ENCODE peak calls at places on chromosomes 7 and 10, in ten cellular contexts. D, U, I, H, R, S, C, A, W and E are unnamed samples.

GRCh38 chr7:34165927-34166550 is 260.7 kb downstream of the BMPER start:
- DNase-seq in D (no peak), C (peak; percentile 51), S (no peak), H (peak; percentile 75), A (peak; percentile 33), W (no peak), R (no peak), U (no peak), I (no peak), E (no peak)

GRCh38 chr10:46245381-46245900 is 41.4 kb upstream of the ANTXRL start:
- DNase-seq in H (no peak), I (peak; percentile 10), W (no peak), U (no peak), C (no peak), R (no peak), A (no peak), S (no peak), D (no peak), E (no peak)

GRCh38 chr10:21675157-21675796 is 141.2 kb downstream of the MLLT10 start:
- DNase-seq in A (peak; percentile 13), I (no peak), C (peak; percentile 42), U (peak; percentile 16), H (peak; percentile 53), R (peak; percentile 79), W (no peak), S (peak; percentile 20), D (no peak), E (no peak)

GRCh38 chr7:120054376-120055100 is 218.4 kb upstream of the KCND2 start:
- DNase-seq in H (no peak), R (no peak), U (no peak), W (no peak), A (no peak), S (no peak), D (no peak), C (peak; percentile 89), I (no peak), E (no peak)

GRCh38 chr7:29113384-29114102 is 32.8 kb downstream of the CPVL start:
- DNase-seq in W (no peak), U (no peak), D (no peak), I (no peak), H (peak; percentile 32), R (peak; percentile 81), C (peak; percentile 73), S (no peak), A (peak; percentile 91), E (peak; percentile 11)

GRCh38 chr7:36406156-36406555 is 16.5 kb downstream of the ANLN start:
- DNase-seq in W (no peak), I (no peak), A (no peak), D (no peak), R (peak; percentile 59), C (no peak), U (no peak), H (peak; percentile 55), S (no peak), E (no peak)

GRCh38 chr7:80785961-80786360 is 132.9 kb downstream of the SEMA3C start:
- DNase-seq in D (no peak), R (no peak), U (no peak), C (no peak), A (no peak), W (no peak), S (no peak), I (no peak), H (peak; percentile 71), E (no peak)

GRCh38 chr7:27677912-27678612 is 15.4 kb upstream of the HIBADH start:
- DNase-seq in I (no peak), A (peak; percentile 96), U (no peak), W (no peak), R (no peak), C (peak; percentile 96), D (no peak), H (peak; percentile 93), S (no peak), E (peak; percentile 95)

DNA sequence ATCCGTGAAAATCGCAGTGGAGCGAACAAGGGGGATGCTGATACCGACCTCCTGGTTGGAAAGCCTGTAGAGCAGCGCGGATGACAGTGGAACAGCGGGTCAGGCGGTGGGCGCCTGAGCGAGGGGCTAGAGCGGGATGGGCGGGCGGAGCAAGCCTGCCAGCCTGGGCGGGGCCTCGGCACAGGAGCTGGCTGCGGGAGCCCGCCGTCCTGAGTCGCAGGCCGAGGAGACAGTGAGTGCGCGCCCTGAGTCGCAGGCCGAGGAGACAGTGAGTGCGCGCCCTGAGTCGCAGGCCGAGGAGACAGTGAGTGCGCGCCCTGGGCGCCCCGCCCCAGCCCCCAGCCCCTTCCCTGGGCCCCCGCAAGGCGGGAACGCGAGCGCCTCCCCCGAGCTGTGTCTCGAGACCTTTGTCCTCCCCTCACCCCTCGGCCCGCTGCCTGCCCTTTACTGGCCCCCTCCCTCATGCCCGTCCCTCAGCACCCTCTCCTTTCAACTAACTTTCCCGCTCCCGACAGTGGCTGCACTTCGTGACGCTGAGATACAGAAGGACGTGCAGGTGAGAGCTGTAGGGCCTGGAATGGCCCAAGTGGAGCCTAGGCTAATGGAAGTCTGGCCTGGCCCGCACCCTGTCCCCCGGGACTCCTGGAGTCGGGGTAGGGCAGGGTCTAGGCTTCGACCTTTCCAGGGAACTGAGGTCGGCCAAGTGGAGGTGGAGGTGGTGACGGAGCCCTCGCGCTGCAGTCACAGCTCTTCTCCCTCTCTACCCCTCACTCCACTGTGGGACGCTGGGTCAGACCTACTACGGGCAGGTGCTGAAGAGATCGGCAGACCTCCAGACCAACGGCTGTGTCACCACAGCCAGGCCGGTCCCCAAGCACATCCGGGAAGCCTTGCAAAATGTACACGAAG is at the start of gene AS3MT:
- DNase-seq in U (no peak), H (peak; percentile 45), D (no peak), S (peak; percentile 63), A (no peak), I (peak; percentile 31), R (peak; percentile 89), W (no peak), C (no peak), E (no peak)
- H3K4me3 ChIP-seq in U (no peak within 1 kb of the TSS), H (peak within 1 kb of the TSS; percentile 48), D (peak within 1 kb of the TSS; percentile 64), S (peak within 1 kb of the TSS; percentile 49), A (peak within 1 kb of the TSS; percentile 43), I (peak within 1 kb of the TSS; percentile 16), R (peak within 1 kb of the TSS; percentile 83), W (no peak within 1 kb of the TSS), C (peak within 1 kb of the TSS; percentile 33), E (peak within 1 kb of the TSS; percentile 43)

DNA sequence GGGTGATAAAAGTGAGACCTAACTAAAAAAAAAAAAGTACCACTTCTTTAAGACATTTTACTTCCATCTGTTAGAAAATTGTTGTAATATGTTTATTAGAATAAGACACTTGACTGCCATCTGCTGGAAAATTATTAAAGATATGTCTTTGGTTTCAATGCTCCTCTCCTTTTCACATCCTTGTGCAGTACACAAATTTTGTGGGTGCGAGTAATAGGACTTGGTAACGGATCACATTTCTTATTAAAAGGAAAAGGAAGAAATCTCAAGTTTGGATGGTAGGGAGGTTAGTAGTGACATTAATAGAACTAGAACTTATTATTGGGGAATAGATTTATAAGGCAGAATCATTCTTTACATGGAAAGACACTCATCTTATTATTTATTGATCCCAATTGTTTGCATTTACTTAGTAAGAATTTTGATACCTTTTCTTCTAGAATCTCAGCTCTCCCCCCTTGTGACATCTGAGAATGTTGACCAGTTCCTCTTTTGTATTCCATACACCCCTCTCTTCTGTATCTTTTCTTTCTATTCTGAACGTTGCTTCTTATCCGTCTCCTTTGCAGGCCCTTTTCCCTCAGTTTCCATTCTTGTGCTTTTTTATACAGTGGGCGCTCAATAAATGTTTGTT is 43.0 kb upstream of the RPA3 start:
- DNase-seq in W (no peak), D (no peak), U (peak; percentile 51), S (no peak), R (no peak), H (peak; percentile 65), C (peak; percentile 61), A (peak; percentile 50), I (no peak), E (peak; percentile 35)
- H3K4me3 ChIP-seq in W (no peak overlapping the region), D (peak overlapping the region; percentile 52), U (peak overlapping the region; percentile 59), S (no peak overlapping the region), R (no peak overlapping the region), H (no peak overlapping the region), C (peak overlapping the region; percentile 30), A (no peak overlapping the region), I (no peak overlapping the region), E (no peak overlapping the region)

GRCh38 chr10:24207781-24208611 is 942 bp upstream of the KIAA1217 start:
- DNase-seq in S (peak; percentile 48), U (no peak), H (peak; percentile 8), A (no peak), C (peak; percentile 24), R (peak; percentile 47), D (no peak), W (peak; percentile 33), I (peak; percentile 34), E (no peak)

GRCh38 chr10:24209421-24209770 is 458 bp downstream of the KIAA1217 start:
- DNase-seq in I (no peak), H (peak; percentile 60), C (peak; percentile 91), D (no peak), U (no peak), A (peak; percentile 70), R (peak; percentile 51), S (no peak), W (no peak), E (peak; percentile 15)

GRCh38 chr10:24208661-24209420 is at the start of gene KIAA1217:
- DNase-seq in W (peak; percentile 36), H (peak; percentile 46), A (peak; percentile 28), I (peak; percentile 73), D (no peak), C (peak; percentile 17), S (peak; percentile 70), R (peak; percentile 89), U (no peak), E (peak; percentile 14)

GRCh38 chr10:24206926-24207701 is 1.8 kb upstream of the KIAA1217 start:
- DNase-seq in I (no peak), R (peak; percentile 52), S (no peak), D (no peak), W (no peak), A (no peak), U (no peak), H (no peak), C (no peak), E (no peak)

GRCh38 chr10:24209946-24210491 is 1.1 kb downstream of the KIAA1217 start:
- DNase-seq in C (peak; percentile 94), R (peak; percentile 56), W (no peak), A (peak; percentile 91), H (peak; percentile 47), D (no peak), U (no peak), I (no peak), S (no peak), E (peak; percentile 47)
- H3K4me3 ChIP-seq in C (peak overlapping the region; percentile 39), R (peak overlapping the region; percentile 95), W (no peak overlapping the region), A (peak overlapping the region; percentile 25), H (peak overlapping the region; percentile 50), D (peak overlapping the region; percentile 66), U (no peak overlapping the region), I (no peak overlapping the region), S (peak overlapping the region; percentile 59), E (peak overlapping the region; percentile 52)

GRCh38 chr10:44385423-44385725 is 477 bp upstream of the CXCL12 start:
- DNase-seq in C (no peak), R (no peak), H (no peak), D (no peak), S (no peak), U (no peak), I (no peak), A (no peak), W (no peak), E (no peak)

GRCh38 chr10:44384601-44385422 is at the start of gene CXCL12:
- DNase-seq in D (no peak), U (no peak), H (peak; percentile 42), C (no peak), W (no peak), I (no peak), A (peak; percentile 21), R (peak; percentile 88), S (no peak), E (no peak)

GRCh38 chr10:44385726-44386438 is 985 bp upstream of the CXCL12 start:
- DNase-seq in W (no peak), A (no peak), S (no peak), C (no peak), I (no peak), U (no peak), H (no peak), R (no peak), D (no peak), E (no peak)

GRCh38 chr10:44387853-44388251 is 3.0 kb upstream of the CXCL12 start:
- DNase-seq in I (no peak), U (no peak), H (no peak), S (no peak), W (no peak), A (no peak), C (no peak), R (peak; percentile 37), D (no peak), E (no peak)

GRCh38 chr10:44386546-44387052 is 1.7 kb upstream of the CXCL12 start:
- DNase-seq in H (peak; percentile 79), C (no peak), W (no peak), U (peak; percentile 7), D (no peak), A (peak; percentile 14), I (peak; percentile 45), R (peak; percentile 91), S (peak; percentile 77), E (no peak)
- H3K4me3 ChIP-seq in H (peak overlapping the region; percentile 22), C (no peak overlapping the region), W (no peak overlapping the region), U (no peak overlapping the region), D (no peak overlapping the region), A (no peak overlapping the region), I (no peak overlapping the region), R (no peak overlapping the region), S (no peak overlapping the region), E (no peak overlapping the region)